ENCODE peak calls at places on chromosomes 11 and 22, in seven cellular contexts. One of them, this sample, is unnamed.

GRCh38 chr11:114280696-114281095 is 15.5 kb upstream of the NNMT start:
- DNase-seq in HepG2: peak
- DNase-seq in H9: peak
- DNase-seq in dorsolateral prefrontal cortex: no peak
- DNase-seq in transverse colon: no peak
- DNase-seq in CD8-positive, alpha-beta memory T cell: no peak
- DNase-seq in brain microvascular endothelial cell: peak
- DNase-seq in this sample: peak

GRCh38 chr11:125348141-125348651 is 147.9 kb downstream of the FEZ1 start:
- DNase-seq in HepG2: no peak
- DNase-seq in CD8-positive, alpha-beta memory T cell: no peak
- DNase-seq in transverse colon: no peak
- DNase-seq in dorsolateral prefrontal cortex: no peak
- DNase-seq in H9: no peak
- DNase-seq in brain microvascular endothelial cell: no peak
- DNase-seq in this sample: no peak

GRCh38 chr11:765025-765801 is 12.1 kb downstream of the GATD1 start:
- DNase-seq in HepG2: peak
- DNase-seq in brain microvascular endothelial cell: peak
- DNase-seq in CD8-positive, alpha-beta memory T cell: peak
- DNase-seq in dorsolateral prefrontal cortex: peak
- DNase-seq in transverse colon: peak
- DNase-seq in H9: peak
- DNase-seq in this sample: peak

GRCh38 chr22:30047364-30047738 is 32.9 kb upstream of the HORMAD2 start:
- DNase-seq in dorsolateral prefrontal cortex: no peak
- DNase-seq in transverse colon: no peak
- DNase-seq in brain microvascular endothelial cell: no peak
- DNase-seq in HepG2: no peak
- DNase-seq in CD8-positive, alpha-beta memory T cell: no peak
- DNase-seq in H9: peak
- DNase-seq in this sample: no peak

GRCh38 chr22:28142361-28142801 is 223.3 kb upstream of the PITPNB start:
- DNase-seq in H9: no peak
- DNase-seq in HepG2: peak
- DNase-seq in dorsolateral prefrontal cortex: no peak
- DNase-seq in CD8-positive, alpha-beta memory T cell: no peak
- DNase-seq in brain microvascular endothelial cell: peak
- DNase-seq in transverse colon: no peak
- DNase-seq in this sample: no peak

GRCh38 chr22:25551396-25551795 is 13.1 kb upstream of the GRK3 start:
- DNase-seq in brain microvascular endothelial cell: no peak
- DNase-seq in HepG2: no peak
- DNase-seq in dorsolateral prefrontal cortex: no peak
- DNase-seq in H9: no peak
- DNase-seq in CD8-positive, alpha-beta memory T cell: no peak
- DNase-seq in transverse colon: no peak
- DNase-seq in this sample: no peak

GRCh38 chr22:23696326-23696851 is 5.6 kb downstream of the RGL4 start:
- DNase-seq in dorsolateral prefrontal cortex: no peak
- DNase-seq in transverse colon: peak
- DNase-seq in H9: no peak
- DNase-seq in brain microvascular endothelial cell: peak
- DNase-seq in HepG2: no peak
- DNase-seq in CD8-positive, alpha-beta memory T cell: peak
- DNase-seq in this sample: no peak

GRCh38 chr11:61545921-61546320 is 35.0 kb downstream of the SYT7 start:
- DNase-seq in H9: no peak
- DNase-seq in CD8-positive, alpha-beta memory T cell: no peak
- DNase-seq in brain microvascular endothelial cell: no peak
- DNase-seq in HepG2: no peak
- DNase-seq in transverse colon: no peak
- DNase-seq in dorsolateral prefrontal cortex: no peak
- DNase-seq in this sample: no peak

GRCh38 chr11:27075192-27075591 is 34.6 kb downstream of the BBOX1 start:
- DNase-seq in H9: no peak
- DNase-seq in transverse colon: no peak
- DNase-seq in HepG2: no peak
- DNase-seq in dorsolateral prefrontal cortex: no peak
- DNase-seq in brain microvascular endothelial cell: peak
- DNase-seq in CD8-positive, alpha-beta memory T cell: no peak
- DNase-seq in this sample: no peak

GRCh38 chr22:42691440-42691839 is 29.2 kb downstream of the A4GALT start:
- DNase-seq in H9: no peak
- DNase-seq in CD8-positive, alpha-beta memory T cell: no peak
- DNase-seq in brain microvascular endothelial cell: no peak
- DNase-seq in transverse colon: no peak
- DNase-seq in HepG2: no peak
- DNase-seq in dorsolateral prefrontal cortex: no peak
- DNase-seq in this sample: peak

GRCh38 chr11:34468209-34468841 is 29.6 kb downstream of the CAT start:
- DNase-seq in transverse colon: peak
- DNase-seq in brain microvascular endothelial cell: peak
- DNase-seq in dorsolateral prefrontal cortex: no peak
- DNase-seq in CD8-positive, alpha-beta memory T cell: no peak
- DNase-seq in HepG2: peak
- DNase-seq in H9: peak
- DNase-seq in this sample: no peak

GRCh38 chr11:76885390-76886097 is 24.8 kb downstream of the ACER3 start:
- DNase-seq in dorsolateral prefrontal cortex: no peak
- DNase-seq in brain microvascular endothelial cell: peak
- DNase-seq in CD8-positive, alpha-beta memory T cell: no peak
- DNase-seq in HepG2: no peak
- DNase-seq in transverse colon: no peak
- DNase-seq in H9: no peak
- DNase-seq in this sample: peak

GRCh38 chr22:28923826-28924732 is 40.7 kb downstream of the ZNRF3 start:
- DNase-seq in dorsolateral prefrontal cortex: no peak
- DNase-seq in transverse colon: peak
- DNase-seq in brain microvascular endothelial cell: no peak
- DNase-seq in H9: no peak
- DNase-seq in CD8-positive, alpha-beta memory T cell: no peak
- DNase-seq in HepG2: peak
- DNase-seq in this sample: peak

GRCh38 chr11:63517156-63517555 is 11.3 kb downstream of the LGALS12 start:
- DNase-seq in transverse colon: no peak
- DNase-seq in CD8-positive, alpha-beta memory T cell: no peak
- DNase-seq in HepG2: no peak
- DNase-seq in dorsolateral prefrontal cortex: no peak
- DNase-seq in brain microvascular endothelial cell: no peak
- DNase-seq in H9: no peak
- DNase-seq in this sample: no peak

GRCh38 chr22:37764622-37765021 is 43.1 kb upstream of the GCAT start:
- DNase-seq in CD8-positive, alpha-beta memory T cell: no peak
- DNase-seq in HepG2: no peak
- DNase-seq in H9: no peak
- DNase-seq in transverse colon: no peak
- DNase-seq in brain microvascular endothelial cell: no peak
- DNase-seq in dorsolateral prefrontal cortex: no peak
- DNase-seq in this sample: no peak

GRCh38 chr11:62600367-62601113 is 1.1 kb downstream of the MTA2 start:
- DNase-seq in dorsolateral prefrontal cortex: no peak
- DNase-seq in CD8-positive, alpha-beta memory T cell: no peak
- DNase-seq in HepG2: no peak
- DNase-seq in brain microvascular endothelial cell: no peak
- DNase-seq in transverse colon: no peak
- DNase-seq in H9: no peak
- DNase-seq in this sample: no peak

DNA sequence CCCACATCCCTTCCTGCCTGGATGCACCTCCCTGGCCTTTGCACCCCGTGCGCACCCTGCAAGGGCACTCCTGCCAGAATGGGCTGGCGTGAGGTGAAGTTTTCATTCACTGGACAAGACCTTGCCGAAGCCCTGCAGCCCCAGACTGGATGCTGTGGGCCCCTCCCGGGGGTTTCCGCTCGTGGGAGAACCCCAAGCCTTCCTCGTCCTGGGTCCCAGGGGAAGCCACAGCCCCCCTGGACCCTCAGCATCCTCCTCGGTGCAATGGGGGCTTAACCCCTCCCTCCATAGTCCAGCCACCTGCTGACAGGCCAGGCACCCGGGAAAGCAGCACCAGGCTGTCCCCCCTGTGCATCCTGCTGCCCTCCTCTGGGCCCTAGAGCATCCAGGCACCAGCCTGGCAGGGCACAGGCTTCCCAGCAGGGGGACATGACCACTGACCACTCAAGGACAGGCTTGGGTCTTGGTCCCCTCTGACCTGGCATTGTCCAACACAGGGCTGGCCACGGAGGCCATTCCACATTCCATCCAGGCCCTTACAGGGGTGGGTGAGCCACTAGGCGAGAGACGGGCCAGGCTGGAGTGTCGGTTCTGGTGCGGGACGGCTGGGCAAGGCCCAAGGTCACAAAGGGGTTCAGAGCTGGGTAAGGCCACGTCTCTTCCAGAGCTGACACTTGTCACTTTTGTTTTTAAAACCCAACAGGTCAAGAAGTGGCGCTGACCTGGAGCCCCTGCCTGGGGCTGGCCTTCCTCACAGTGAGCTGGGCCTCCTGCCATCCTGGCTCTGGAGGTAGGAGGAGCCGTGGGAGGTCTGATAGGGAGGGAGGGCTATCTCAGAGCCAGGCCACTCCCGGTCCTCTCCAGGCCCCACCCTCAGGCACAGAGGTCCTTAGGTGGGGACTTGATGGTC is 41.5 kb upstream of the PPARA start:
- DNase-seq in dorsolateral prefrontal cortex: no peak
- DNase-seq in H9: peak
- DNase-seq in HepG2: peak
- DNase-seq in transverse colon: peak
- DNase-seq in brain microvascular endothelial cell: no peak
- DNase-seq in CD8-positive, alpha-beta memory T cell: no peak
- DNase-seq in this sample: no peak
- H3K27ac ChIP-seq in dorsolateral prefrontal cortex: peak
- H3K27ac ChIP-seq in H9: no peak
- H3K27ac ChIP-seq in HepG2: no peak
- H3K27ac ChIP-seq in transverse colon: peak
- H3K27ac ChIP-seq in brain microvascular endothelial cell: no peak
- H3K27ac ChIP-seq in CD8-positive, alpha-beta memory T cell: no peak
- H3K27ac ChIP-seq in this sample: peak

DNA sequence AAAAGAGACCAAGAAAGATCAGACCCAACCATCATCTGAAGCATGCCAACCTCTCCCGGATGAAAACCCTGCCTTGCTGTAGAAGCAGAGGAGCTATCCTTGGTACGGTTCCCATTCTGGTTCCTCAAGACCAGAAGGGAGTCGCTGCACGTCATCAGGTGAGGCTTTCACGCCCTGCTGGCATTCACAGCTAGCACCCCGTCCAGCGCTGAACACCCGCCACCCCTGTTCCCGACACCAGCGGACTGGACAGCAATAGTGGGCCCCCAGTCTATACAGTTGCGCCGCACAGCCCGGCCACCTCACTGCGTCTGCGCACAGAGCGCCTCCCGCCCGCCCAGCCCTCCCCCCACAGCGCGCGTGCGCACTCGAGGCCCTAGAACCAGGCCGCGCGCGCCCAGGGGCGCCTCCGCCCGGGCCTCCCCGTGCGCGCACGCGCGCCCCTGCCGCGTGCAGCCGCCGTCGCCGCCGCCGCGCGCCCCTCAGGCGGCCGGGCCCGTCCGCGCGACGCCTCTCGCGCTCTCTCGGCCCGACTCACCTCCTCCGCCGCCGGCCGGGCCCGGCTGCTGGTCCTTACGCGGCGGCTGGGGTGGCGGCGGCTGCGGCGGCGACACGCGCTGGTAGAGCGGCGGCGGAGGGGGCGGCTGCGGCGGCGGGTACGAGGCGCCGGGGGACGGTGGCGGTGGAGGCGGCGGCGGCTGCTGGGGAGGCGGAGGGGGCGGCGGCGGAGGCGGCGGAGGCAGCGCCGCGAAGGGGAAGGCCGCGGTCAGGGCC is 706 bp downstream of the SF1 start:
- DNase-seq in transverse colon: peak
- DNase-seq in dorsolateral prefrontal cortex: peak
- DNase-seq in brain microvascular endothelial cell: peak
- DNase-seq in HepG2: peak
- DNase-seq in H9: peak
- DNase-seq in CD8-positive, alpha-beta memory T cell: peak
- DNase-seq in this sample: peak
- H3K27ac ChIP-seq in transverse colon: peak
- H3K27ac ChIP-seq in dorsolateral prefrontal cortex: peak
- H3K27ac ChIP-seq in brain microvascular endothelial cell: peak
- H3K27ac ChIP-seq in HepG2: peak
- H3K27ac ChIP-seq in H9: no peak
- H3K27ac ChIP-seq in CD8-positive, alpha-beta memory T cell: peak
- H3K27ac ChIP-seq in this sample: peak

GRCh38 chr11:115996125-115996807 is 492.1 kb upstream of the CADM1 start:
- DNase-seq in brain microvascular endothelial cell: no peak
- DNase-seq in H9: no peak
- DNase-seq in CD8-positive, alpha-beta memory T cell: no peak
- DNase-seq in transverse colon: no peak
- DNase-seq in dorsolateral prefrontal cortex: no peak
- DNase-seq in HepG2: no peak
- DNase-seq in this sample: no peak

GRCh38 chr11:115999437-115999836 is 495.2 kb upstream of the CADM1 start:
- DNase-seq in H9: no peak
- DNase-seq in brain microvascular endothelial cell: no peak
- DNase-seq in transverse colon: no peak
- DNase-seq in dorsolateral prefrontal cortex: no peak
- DNase-seq in CD8-positive, alpha-beta memory T cell: no peak
- DNase-seq in HepG2: no peak
- DNase-seq in this sample: no peak

GRCh38 chr11:115993613-115994012 is 489.4 kb upstream of the CADM1 start:
- DNase-seq in brain microvascular endothelial cell: no peak
- DNase-seq in CD8-positive, alpha-beta memory T cell: no peak
- DNase-seq in transverse colon: no peak
- DNase-seq in HepG2: no peak
- DNase-seq in dorsolateral prefrontal cortex: no peak
- DNase-seq in H9: no peak
- DNase-seq in this sample: no peak

GRCh38 chr11:115996808-115997188 is 492.6 kb upstream of the CADM1 start:
- DNase-seq in CD8-positive, alpha-beta memory T cell: no peak
- DNase-seq in transverse colon: no peak
- DNase-seq in brain microvascular endothelial cell: no peak
- DNase-seq in HepG2: no peak
- DNase-seq in H9: no peak
- DNase-seq in dorsolateral prefrontal cortex: no peak
- DNase-seq in this sample: no peak
- H3K27ac ChIP-seq in CD8-positive, alpha-beta memory T cell: no peak
- H3K27ac ChIP-seq in transverse colon: no peak
- H3K27ac ChIP-seq in brain microvascular endothelial cell: no peak
- H3K27ac ChIP-seq in HepG2: no peak
- H3K27ac ChIP-seq in H9: no peak
- H3K27ac ChIP-seq in dorsolateral prefrontal cortex: no peak
- H3K27ac ChIP-seq in this sample: no peak

DNA sequence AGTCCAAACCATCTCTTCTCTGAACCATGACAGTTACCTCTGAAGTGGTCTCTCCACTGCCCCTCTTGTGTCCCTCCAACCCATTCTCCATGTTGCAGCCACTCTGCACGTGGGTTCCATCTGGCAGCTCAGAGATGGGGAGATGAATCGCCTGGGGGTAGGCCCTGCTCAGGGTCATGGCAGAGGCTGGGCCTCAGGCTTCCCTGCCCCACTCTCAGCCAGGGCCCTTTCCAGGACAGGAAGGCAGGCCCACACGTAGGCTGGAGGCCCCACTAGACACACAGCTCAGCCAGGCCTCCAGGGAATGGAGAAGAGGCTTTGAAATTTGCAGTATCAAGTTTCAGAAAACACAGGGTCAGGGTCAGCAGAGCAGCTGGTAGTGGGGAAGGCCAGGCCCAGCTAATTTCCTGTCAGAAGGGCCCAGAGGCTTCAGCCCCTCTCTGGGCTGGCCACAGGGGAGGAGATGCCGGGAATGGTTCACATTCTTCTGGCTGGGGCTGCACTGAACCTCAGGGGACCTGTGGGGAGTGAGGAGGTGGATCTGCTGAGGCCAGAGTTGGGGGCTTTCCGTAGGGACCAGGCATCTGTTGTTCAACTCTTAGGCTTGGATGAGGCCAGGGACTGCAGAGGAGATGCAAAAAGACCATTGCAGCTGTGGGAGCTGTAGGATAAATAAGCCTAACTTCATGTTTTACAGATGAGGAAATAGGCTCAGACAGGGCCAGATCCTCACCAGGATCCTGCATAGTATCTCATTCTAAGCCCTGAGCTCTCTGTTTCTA is 101.6 kb downstream of the SWAP70 start:
- DNase-seq in transverse colon: no peak
- DNase-seq in CD8-positive, alpha-beta memory T cell: no peak
- DNase-seq in H9: peak
- DNase-seq in dorsolateral prefrontal cortex: no peak
- DNase-seq in brain microvascular endothelial cell: peak
- DNase-seq in HepG2: peak
- DNase-seq in this sample: peak
- H3K27ac ChIP-seq in transverse colon: peak
- H3K27ac ChIP-seq in CD8-positive, alpha-beta memory T cell: no peak
- H3K27ac ChIP-seq in H9: no peak
- H3K27ac ChIP-seq in dorsolateral prefrontal cortex: peak
- H3K27ac ChIP-seq in brain microvascular endothelial cell: peak
- H3K27ac ChIP-seq in HepG2: peak
- H3K27ac ChIP-seq in this sample: peak